ENCODE peak calls at places on chromosomes 11 and 22, in nine cellular contexts. M is GM12865, B is HFFc6, Z is BJ, Y is IMR-90, D is choroid plexus epithelial cell, R is brain microvascular endothelial cell, P is psoas muscle, L is colonic mucosa. A is an unnamed sample.

GRCh38 chr22:26812731-26813130 is 155.3 kb downstream of the MIAT start:
- DNase-seq in M (no peak), P (no peak), D (no peak), R (no peak), Y (no peak), B (peak; percentile 37), Z (no peak), L (no peak), A (no peak)

GRCh38 chr11:83004855-83005556 is 66.7 kb downstream of the RAB30 start:
- DNase-seq in D (no peak), R (no peak), M (no peak), Y (no peak), Z (no peak), L (no peak), B (no peak), P (no peak), A (no peak)

GRCh38 chr11:118914178-118914918 is 11.4 kb downstream of the BCL9L start:
- DNase-seq in Y (no peak), D (no peak), Z (no peak), L (peak; percentile 72), M (peak; percentile 71), B (no peak), R (no peak), P (peak; percentile 72), A (no peak)

GRCh38 chr22:33440756-33441155 is 382.6 kb upstream of the SYN3 start:
- DNase-seq in L (no peak), M (no peak), R (no peak), Z (no peak), Y (no peak), D (no peak), B (no peak), P (no peak), A (no peak)

GRCh38 chr11:80521592-80521991 is 1080.8 kb upstream of the TENM4 start:
- DNase-seq in L (no peak), P (no peak), B (no peak), Y (no peak), D (peak; percentile 11), M (no peak), R (no peak), Z (no peak), A (no peak)

GRCh38 chr11:36123353-36124220 is 165.6 kb downstream of the COMMD9 start:
- DNase-seq in M (no peak), R (peak; percentile 25), Z (no peak), P (no peak), B (no peak), D (peak; percentile 44), Y (no peak), L (no peak), A (no peak)

GRCh38 chr22:44393066-44393465 is 80.3 kb upstream of the SHISAL1 start:
- DNase-seq in R (no peak), D (no peak), L (no peak), P (peak; percentile 19), B (no peak), Y (no peak), M (no peak), Z (no peak), A (no peak)

GRCh38 chr22:19472233-19472632 is 6.8 kb downstream of the UFD1 start:
- DNase-seq in P (no peak), Z (no peak), Y (no peak), B (no peak), R (no peak), M (no peak), L (no peak), D (no peak), A (no peak)

GRCh38 chr11:128095459-128096096 is 491.8 kb downstream of the ETS1 start:
- DNase-seq in P (no peak), R (peak; percentile 94), L (no peak), M (no peak), D (peak; percentile 91), Z (peak; percentile 44), B (peak; percentile 93), Y (peak; percentile 76), A (no peak)

DNA sequence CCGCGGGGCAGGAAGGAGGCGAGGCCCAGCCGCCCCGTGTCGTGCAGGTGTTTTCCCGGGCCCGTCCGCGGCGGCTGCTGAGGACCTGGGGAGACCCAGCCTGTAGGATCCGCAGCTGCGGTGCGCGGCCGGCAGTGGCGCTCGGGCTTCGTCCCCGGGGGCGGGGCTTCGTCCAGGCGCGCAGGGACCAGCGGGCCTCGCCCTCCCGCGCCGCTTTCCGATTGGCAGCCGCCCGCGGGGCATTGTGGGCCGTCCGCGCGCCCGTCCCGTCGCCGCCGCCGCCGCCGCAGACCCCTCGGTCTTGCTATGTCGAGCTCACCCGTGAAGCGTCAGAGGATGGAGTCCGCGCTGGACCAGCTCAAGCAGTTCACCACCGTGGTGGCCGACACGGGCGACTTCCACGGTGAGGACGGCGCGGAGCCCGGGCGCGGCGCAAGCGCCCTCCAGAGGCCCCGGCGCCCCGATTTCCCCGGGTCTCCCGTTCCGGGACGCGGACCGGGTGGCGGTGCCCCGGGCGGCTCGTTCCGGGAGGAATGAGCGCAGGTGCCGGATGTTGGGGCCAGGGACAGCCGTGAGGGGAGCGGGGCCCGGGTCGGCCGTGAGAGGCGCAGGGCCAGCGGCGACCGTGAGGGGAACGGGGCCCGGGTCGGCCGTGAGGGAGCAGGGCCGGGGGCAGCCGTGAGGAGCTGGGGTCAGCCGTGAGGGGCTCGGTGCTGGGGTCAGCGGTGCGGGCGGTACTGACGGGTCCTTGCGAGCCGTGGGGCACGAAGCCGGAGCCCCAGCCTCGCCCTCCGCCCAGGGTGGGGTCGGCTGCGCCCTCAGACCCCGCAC is at the start of gene TALDO1:
- DNase-seq in D (peak; percentile 80), Y (peak; percentile 76), P (peak; percentile 96), B (peak; percentile 78), Z (peak; percentile 30), L (peak; percentile 93), M (peak; percentile 93), R (peak; percentile 67), A (peak; percentile 99)
- TF ChIP-seq CTCF in D (peak; percentile 13), Y (peak; percentile 32), P (peak; percentile 3), B (peak; percentile 27), Z (peak; percentile 8), L (no peak), M (no peak), R (peak; percentile 14), A (peak; percentile 3)

DNA sequence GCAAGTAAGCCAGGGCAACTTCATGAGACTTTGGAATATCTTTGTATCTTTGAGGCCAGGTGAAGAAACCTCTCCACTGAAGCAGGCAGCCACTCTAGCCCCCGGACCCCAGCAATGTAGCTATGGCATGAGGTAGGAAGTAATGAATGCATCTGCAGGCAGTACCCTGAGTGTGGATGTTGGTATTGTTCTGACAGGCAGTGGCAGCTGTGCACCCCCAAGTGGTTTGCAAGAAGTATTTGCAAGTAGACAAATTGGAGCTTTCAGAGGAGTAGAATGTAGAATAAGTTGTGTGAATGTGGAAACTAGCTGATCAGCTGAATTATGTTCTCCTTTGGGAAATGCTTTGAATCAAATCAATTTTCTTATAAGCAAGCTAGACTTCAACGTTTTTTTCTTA is 194.4 kb upstream of the PGR start:
- DNase-seq in M (peak; percentile 9), Z (no peak), Y (no peak), P (no peak), B (no peak), L (no peak), R (no peak), D (no peak), A (no peak)
- TF ChIP-seq CTCF in M (no peak), Z (no peak), Y (no peak), P (no peak), B (no peak), L (no peak), R (no peak), D (peak; percentile 4), A (no peak)

DNA sequence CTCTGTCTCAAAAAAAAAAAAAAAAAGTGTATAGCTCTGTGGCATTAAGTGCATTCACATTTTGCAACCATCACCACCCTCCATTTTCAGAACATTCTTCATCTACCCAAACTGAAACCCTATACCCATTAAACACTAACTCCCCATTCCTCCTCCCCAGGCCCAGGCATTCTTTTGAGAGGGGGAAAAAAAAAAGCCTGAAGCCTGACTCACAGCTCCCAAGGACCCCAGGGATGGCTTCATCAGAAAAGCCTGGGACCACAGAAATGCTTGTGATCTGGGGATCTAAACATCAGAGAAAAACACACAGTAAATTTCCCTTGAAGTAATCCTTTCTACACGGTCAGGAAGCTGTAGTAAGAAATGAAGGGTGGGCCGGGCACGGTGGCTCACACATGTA is 10.7 kb upstream of the GTSE1 start:
- DNase-seq in Y (peak; percentile 39), P (no peak), Z (no peak), R (no peak), M (no peak), L (no peak), B (no peak), D (peak; percentile 16), A (no peak)
- TF ChIP-seq CTCF in Y (no peak), P (no peak), Z (no peak), R (no peak), M (no peak), L (no peak), B (no peak), D (no peak), A (no peak)

GRCh38 chr11:123110397-123110796 is 48.5 kb upstream of the HSPA8 start:
- DNase-seq in D (no peak), R (no peak), M (no peak), P (no peak), L (no peak), Z (no peak), B (no peak), Y (no peak), A (no peak)

GRCh38 chr11:123116486-123116885 is 54.5 kb upstream of the HSPA8 start:
- DNase-seq in D (no peak), Z (no peak), P (no peak), M (no peak), Y (no peak), L (no peak), R (no peak), B (no peak), A (no peak)

GRCh38 chr11:123107945-123108344 is 46.0 kb upstream of the HSPA8 start:
- DNase-seq in D (no peak), L (no peak), B (no peak), Z (no peak), R (no peak), M (no peak), P (no peak), Y (no peak), A (no peak)

GRCh38 chr11:123111465-123111864 is 49.5 kb upstream of the HSPA8 start:
- DNase-seq in Z (no peak), R (no peak), B (peak; percentile 58), Y (peak; percentile 65), L (no peak), D (peak; percentile 70), M (peak; percentile 54), P (no peak), A (peak; percentile 66)
- TF ChIP-seq CTCF in Z (peak; percentile 68), R (peak; percentile 68), B (peak; percentile 96), Y (peak; percentile 76), L (peak; percentile 73), D (peak; percentile 78), M (peak; percentile 58), P (peak; percentile 82), A (peak; percentile 38)

DNA sequence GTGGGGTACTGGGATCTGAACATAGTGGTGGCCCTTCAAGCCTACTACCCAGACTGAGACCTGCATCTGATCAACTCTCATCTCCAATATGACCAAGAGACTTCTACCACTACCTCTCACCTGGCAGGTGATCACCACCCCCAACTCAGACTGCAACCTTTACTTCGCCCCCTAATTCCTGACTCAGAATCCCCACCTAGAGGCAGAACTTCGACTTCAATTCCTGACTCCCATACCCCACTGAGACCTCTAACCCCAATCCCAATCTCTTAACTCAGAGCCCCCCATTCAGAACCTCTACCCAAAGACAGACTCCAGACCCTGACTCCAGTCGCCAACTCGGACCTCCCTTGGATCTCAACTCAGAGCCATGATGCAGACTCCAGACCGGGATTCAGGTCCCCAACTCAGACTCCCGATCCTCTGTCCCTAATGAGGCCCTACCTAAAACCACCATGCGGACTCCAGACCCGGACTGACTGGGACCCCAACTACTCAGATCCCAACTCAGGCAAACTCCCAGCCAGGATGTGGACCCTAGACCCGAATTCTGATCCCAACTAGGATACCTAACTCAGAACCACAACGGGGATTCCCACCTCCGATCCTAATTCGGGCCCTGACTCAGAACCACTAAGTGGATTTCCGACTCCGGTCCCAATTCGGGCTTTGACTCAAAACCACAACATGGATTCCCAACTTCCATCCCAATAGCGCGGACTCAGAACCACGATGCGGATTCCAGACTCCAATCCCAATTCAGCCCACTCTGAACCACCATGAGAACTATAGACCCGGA is 1.2 kb downstream of the KCNQ1OT1 start:
- DNase-seq in Y (no peak), B (no peak), M (no peak), L (no peak), Z (no peak), D (no peak), P (peak; percentile 44), R (no peak), A (no peak)
- TF ChIP-seq CTCF in Y (no peak), B (peak; percentile 10), M (no peak), L (no peak), Z (peak; percentile 5), D (peak; percentile 2), P (no peak), R (peak; percentile 3), A (no peak)